ENCODE peak calls at places on chromosome 14, in eight cellular contexts. One of them, this sample, is unnamed.

GRCh38 chr14:102479777-102480176 is 29.8 kb downstream of the ANKRD9 start:
- DNase-seq in right lobe of liver: peak
- DNase-seq in erythroblast: peak
- DNase-seq in uterus: no peak
- DNase-seq in esophagus muscularis mucosa: no peak
- DNase-seq in GM12878: no peak
- DNase-seq in K562: no peak
- DNase-seq in lower leg skin: no peak
- DNase-seq in this sample: peak

GRCh38 chr14:51219473-51220448 is 20.3 kb upstream of the TMX1 start:
- DNase-seq in esophagus muscularis mucosa: no peak
- DNase-seq in uterus: peak
- DNase-seq in GM12878: no peak
- DNase-seq in erythroblast: peak
- DNase-seq in lower leg skin: no peak
- DNase-seq in K562: peak
- DNase-seq in right lobe of liver: no peak
- DNase-seq in this sample: no peak

GRCh38 chr14:104794099-104794498 is 1.4 kb downstream of the AKT1 start:
- DNase-seq in lower leg skin: peak
- DNase-seq in erythroblast: peak
- DNase-seq in uterus: no peak
- DNase-seq in GM12878: no peak
- DNase-seq in esophagus muscularis mucosa: no peak
- DNase-seq in right lobe of liver: peak
- DNase-seq in K562: peak
- DNase-seq in this sample: peak

GRCh38 chr14:90658541-90658967 is 157.7 kb downstream of the TTC7B start:
- DNase-seq in uterus: no peak
- DNase-seq in lower leg skin: no peak
- DNase-seq in GM12878: no peak
- DNase-seq in erythroblast: peak
- DNase-seq in K562: peak
- DNase-seq in right lobe of liver: no peak
- DNase-seq in esophagus muscularis mucosa: no peak
- DNase-seq in this sample: no peak

GRCh38 chr14:48954446-48954845 is 631.7 kb downstream of the RPS29 start:
- DNase-seq in erythroblast: no peak
- DNase-seq in uterus: no peak
- DNase-seq in K562: no peak
- DNase-seq in lower leg skin: no peak
- DNase-seq in right lobe of liver: no peak
- DNase-seq in GM12878: no peak
- DNase-seq in esophagus muscularis mucosa: no peak
- DNase-seq in this sample: no peak

GRCh38 chr14:90661881-90662280 is 154.3 kb downstream of the TTC7B start:
- DNase-seq in uterus: no peak
- DNase-seq in right lobe of liver: no peak
- DNase-seq in GM12878: no peak
- DNase-seq in erythroblast: no peak
- DNase-seq in K562: no peak
- DNase-seq in esophagus muscularis mucosa: no peak
- DNase-seq in lower leg skin: no peak
- DNase-seq in this sample: no peak

GRCh38 chr14:32397871-32398640 is 69.0 kb downstream of the AKAP6 start:
- DNase-seq in lower leg skin: no peak
- DNase-seq in uterus: peak
- DNase-seq in esophagus muscularis mucosa: no peak
- DNase-seq in K562: no peak
- DNase-seq in GM12878: no peak
- DNase-seq in erythroblast: no peak
- DNase-seq in right lobe of liver: no peak
- DNase-seq in this sample: no peak

GRCh38 chr14:63027719-63028118 is 17.5 kb downstream of the KCNH5 start:
- DNase-seq in K562: no peak
- DNase-seq in esophagus muscularis mucosa: no peak
- DNase-seq in lower leg skin: no peak
- DNase-seq in GM12878: no peak
- DNase-seq in right lobe of liver: no peak
- DNase-seq in erythroblast: no peak
- DNase-seq in uterus: no peak
- DNase-seq in this sample: no peak

GRCh38 chr14:59333668-59334067 is 131.5 kb downstream of the GPR135 start:
- DNase-seq in GM12878: no peak
- DNase-seq in erythroblast: no peak
- DNase-seq in uterus: peak
- DNase-seq in esophagus muscularis mucosa: no peak
- DNase-seq in lower leg skin: no peak
- DNase-seq in right lobe of liver: no peak
- DNase-seq in K562: no peak
- DNase-seq in this sample: no peak

GRCh38 chr14:67151082-67151666 is 38.1 kb upstream of the GARIN2 start:
- DNase-seq in erythroblast: no peak
- DNase-seq in uterus: no peak
- DNase-seq in right lobe of liver: no peak
- DNase-seq in esophagus muscularis mucosa: no peak
- DNase-seq in lower leg skin: no peak
- DNase-seq in GM12878: no peak
- DNase-seq in K562: no peak
- DNase-seq in this sample: no peak

GRCh38 chr14:71472281-71472960 is 459.8 kb upstream of the RGS6 start:
- DNase-seq in right lobe of liver: no peak
- DNase-seq in lower leg skin: no peak
- DNase-seq in K562: no peak
- DNase-seq in uterus: no peak
- DNase-seq in erythroblast: no peak
- DNase-seq in GM12878: no peak
- DNase-seq in esophagus muscularis mucosa: no peak
- DNase-seq in this sample: no peak

GRCh38 chr14:99137001-99137700 is 134.8 kb downstream of the BCL11B start:
- DNase-seq in esophagus muscularis mucosa: peak
- DNase-seq in erythroblast: no peak
- DNase-seq in K562: no peak
- DNase-seq in GM12878: no peak
- DNase-seq in uterus: no peak
- DNase-seq in right lobe of liver: no peak
- DNase-seq in lower leg skin: peak
- DNase-seq in this sample: no peak

GRCh38 chr14:102304611-102305506 is at the start of gene MOK:
- DNase-seq in right lobe of liver: peak
- DNase-seq in lower leg skin: peak
- DNase-seq in K562: peak
- DNase-seq in erythroblast: peak
- DNase-seq in esophagus muscularis mucosa: peak
- DNase-seq in uterus: peak
- DNase-seq in GM12878: peak
- DNase-seq in this sample: peak

GRCh38 chr14:96256420-96256819 is 410 bp downstream of the BDKRB1 start:
- DNase-seq in esophagus muscularis mucosa: no peak
- DNase-seq in erythroblast: no peak
- DNase-seq in right lobe of liver: no peak
- DNase-seq in uterus: no peak
- DNase-seq in K562: no peak
- DNase-seq in GM12878: no peak
- DNase-seq in lower leg skin: no peak
- DNase-seq in this sample: no peak

GRCh38 chr14:80350707-80351106 is 139.4 kb upstream of the DIO2 start:
- DNase-seq in K562: no peak
- DNase-seq in uterus: no peak
- DNase-seq in esophagus muscularis mucosa: no peak
- DNase-seq in lower leg skin: no peak
- DNase-seq in erythroblast: no peak
- DNase-seq in GM12878: no peak
- DNase-seq in right lobe of liver: no peak
- DNase-seq in this sample: no peak

GRCh38 chr14:54712371-54712998 is 145.6 kb downstream of the SAMD4A start:
- DNase-seq in GM12878: no peak
- DNase-seq in K562: no peak
- DNase-seq in right lobe of liver: no peak
- DNase-seq in lower leg skin: no peak
- DNase-seq in erythroblast: no peak
- DNase-seq in esophagus muscularis mucosa: no peak
- DNase-seq in uterus: no peak
- DNase-seq in this sample: no peak

GRCh38 chr14:23578560-23579310 is at the start of gene JPH4:
- DNase-seq in lower leg skin: peak
- DNase-seq in right lobe of liver: no peak
- DNase-seq in K562: no peak
- DNase-seq in uterus: peak
- DNase-seq in GM12878: no peak
- DNase-seq in esophagus muscularis mucosa: no peak
- DNase-seq in erythroblast: no peak
- DNase-seq in this sample: peak

GRCh38 chr14:90384543-90384911 is 12.3 kb upstream of the CALM1 start:
- DNase-seq in uterus: no peak
- DNase-seq in erythroblast: no peak
- DNase-seq in lower leg skin: no peak
- DNase-seq in GM12878: no peak
- DNase-seq in esophagus muscularis mucosa: no peak
- DNase-seq in K562: no peak
- DNase-seq in right lobe of liver: no peak
- DNase-seq in this sample: no peak

GRCh38 chr14:72844528-72844927 is 49.4 kb downstream of the DPF3 start:
- DNase-seq in esophagus muscularis mucosa: no peak
- DNase-seq in uterus: no peak
- DNase-seq in erythroblast: no peak
- DNase-seq in lower leg skin: no peak
- DNase-seq in K562: no peak
- DNase-seq in GM12878: no peak
- DNase-seq in right lobe of liver: no peak
- DNase-seq in this sample: no peak

GRCh38 chr14:75399819-75400678 is 27.8 kb upstream of the JDP2 start:
- DNase-seq in GM12878: no peak
- DNase-seq in K562: no peak
- DNase-seq in uterus: peak
- DNase-seq in erythroblast: no peak
- DNase-seq in right lobe of liver: peak
- DNase-seq in esophagus muscularis mucosa: peak
- DNase-seq in lower leg skin: peak
- DNase-seq in this sample: peak

DNA sequence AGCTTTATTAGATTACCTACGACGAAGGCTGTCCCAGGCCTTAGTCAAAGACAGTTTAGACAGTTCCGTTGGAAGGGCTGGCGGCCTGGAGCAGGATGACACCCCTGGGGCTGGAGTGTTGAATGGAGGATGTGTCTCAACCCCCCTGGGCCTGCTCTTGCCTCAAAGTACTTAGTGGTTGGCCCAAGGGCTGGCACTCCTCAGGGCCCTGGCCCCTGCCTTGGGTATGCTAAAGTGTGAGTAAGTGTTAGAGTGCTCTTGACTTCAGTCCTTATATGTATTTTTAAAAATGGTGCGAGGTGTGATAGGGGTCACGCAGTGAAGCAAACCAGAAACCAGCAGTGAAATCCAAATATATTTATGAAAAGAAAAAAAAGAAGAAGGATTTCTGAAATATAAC is 261.6 kb downstream of the KTN1 start:
- DNase-seq in esophagus muscularis mucosa: no peak
- DNase-seq in K562: no peak
- DNase-seq in lower leg skin: no peak
- DNase-seq in right lobe of liver: no peak
- DNase-seq in GM12878: no peak
- DNase-seq in erythroblast: no peak
- DNase-seq in uterus: no peak
- DNase-seq in this sample: no peak
- TF ChIP-seq POLR2A in esophagus muscularis mucosa: no peak
- TF ChIP-seq POLR2A in K562: no peak
- TF ChIP-seq POLR2A in lower leg skin: no peak
- TF ChIP-seq POLR2A in right lobe of liver: no peak
- TF ChIP-seq POLR2A in GM12878: no peak
- TF ChIP-seq POLR2A in erythroblast: no peak
- TF ChIP-seq POLR2A in uterus: no peak
- TF ChIP-seq POLR2A in this sample: no peak

DNA sequence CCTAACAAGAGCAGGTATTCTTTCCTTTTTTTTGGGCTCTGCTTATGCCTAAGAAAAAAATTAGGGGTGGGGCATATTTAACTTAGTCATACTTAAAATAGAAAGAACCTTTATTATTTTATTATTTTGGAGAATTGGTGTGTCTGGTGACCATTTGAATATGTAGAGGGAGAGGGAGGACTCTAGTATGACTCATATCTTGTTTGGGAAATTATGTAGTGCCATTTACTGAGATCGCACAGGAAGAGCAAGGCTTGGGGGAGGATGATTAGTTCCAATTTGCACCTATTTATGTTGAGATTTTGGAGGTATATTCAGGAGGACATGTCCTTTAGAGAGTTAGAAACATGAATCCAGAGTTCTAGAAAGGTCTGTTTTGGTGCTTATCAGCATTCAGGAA is 9.9 kb downstream of the ZNF410 start:
- DNase-seq in erythroblast: no peak
- DNase-seq in esophagus muscularis mucosa: no peak
- DNase-seq in lower leg skin: no peak
- DNase-seq in K562: no peak
- DNase-seq in right lobe of liver: no peak
- DNase-seq in uterus: no peak
- DNase-seq in GM12878: no peak
- DNase-seq in this sample: no peak
- TF ChIP-seq POLR2A in erythroblast: no peak
- TF ChIP-seq POLR2A in esophagus muscularis mucosa: no peak
- TF ChIP-seq POLR2A in lower leg skin: no peak
- TF ChIP-seq POLR2A in K562: no peak
- TF ChIP-seq POLR2A in right lobe of liver: no peak
- TF ChIP-seq POLR2A in uterus: no peak
- TF ChIP-seq POLR2A in GM12878: no peak
- TF ChIP-seq POLR2A in this sample: no peak

DNA sequence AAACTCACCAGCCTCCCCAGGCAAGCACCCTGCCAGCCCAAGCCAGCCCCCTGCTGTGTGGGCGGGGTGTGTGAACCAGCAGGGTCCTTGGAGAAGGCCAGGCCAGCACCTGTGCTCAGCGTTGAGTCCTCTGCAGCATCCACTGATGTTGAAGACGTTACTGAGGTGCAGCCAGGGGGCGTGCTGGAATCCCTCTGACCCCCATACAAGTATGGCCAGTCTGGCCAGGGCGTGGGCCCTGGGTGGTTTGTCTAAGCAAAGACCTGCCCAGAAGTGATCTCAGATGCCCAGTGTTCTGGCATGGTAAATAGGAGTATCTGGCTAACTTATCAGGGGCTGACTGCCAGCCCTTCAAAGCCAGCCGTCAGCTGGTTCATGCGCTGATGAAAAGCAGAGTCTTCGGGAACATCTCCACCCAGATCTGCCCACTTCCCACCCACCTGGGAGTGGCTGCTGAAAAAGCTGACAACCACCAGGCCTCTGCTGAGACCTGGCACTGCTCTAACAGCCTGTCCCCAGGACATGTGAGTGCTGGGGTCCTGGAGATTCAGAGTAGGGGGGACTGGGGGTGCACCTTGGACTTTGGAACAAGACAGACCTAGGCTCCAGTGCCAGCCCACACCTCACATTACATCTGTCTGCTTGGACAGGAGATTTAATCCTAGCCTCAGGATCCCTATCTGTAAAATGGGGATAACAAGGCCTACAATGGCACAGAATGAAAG is 41.1 kb downstream of the ACTN1 start:
- DNase-seq in uterus: peak
- DNase-seq in GM12878: no peak
- DNase-seq in right lobe of liver: peak
- DNase-seq in esophagus muscularis mucosa: no peak
- DNase-seq in lower leg skin: no peak
- DNase-seq in K562: no peak
- DNase-seq in erythroblast: no peak
- DNase-seq in this sample: no peak
- TF ChIP-seq POLR2A in uterus: peak
- TF ChIP-seq POLR2A in GM12878: no peak
- TF ChIP-seq POLR2A in right lobe of liver: peak
- TF ChIP-seq POLR2A in esophagus muscularis mucosa: no peak
- TF ChIP-seq POLR2A in lower leg skin: no peak
- TF ChIP-seq POLR2A in K562: no peak
- TF ChIP-seq POLR2A in erythroblast: no peak
- TF ChIP-seq POLR2A in this sample: no peak

GRCh38 chr14:100192672-100193416 is 33.4 kb upstream of the DEGS2 start:
- DNase-seq in K562: peak
- DNase-seq in lower leg skin: peak
- DNase-seq in erythroblast: peak
- DNase-seq in esophagus muscularis mucosa: peak
- DNase-seq in uterus: peak
- DNase-seq in GM12878: peak
- DNase-seq in right lobe of liver: peak
- DNase-seq in this sample: peak
- TF ChIP-seq POLR2A in K562: peak
- TF ChIP-seq POLR2A in lower leg skin: no peak
- TF ChIP-seq POLR2A in erythroblast: peak
- TF ChIP-seq POLR2A in esophagus muscularis mucosa: peak
- TF ChIP-seq POLR2A in uterus: no peak
- TF ChIP-seq POLR2A in GM12878: peak
- TF ChIP-seq POLR2A in right lobe of liver: peak
- TF ChIP-seq POLR2A in this sample: peak

This sample was measured in ovary.